ENCODE peak calls at places on chromosomes 6 and 20, in six cellular contexts. S is heart right ventricle, O is Peyer's patch, F is A549, N is mesenchymal stem cell, R is body of pancreas. M is an unnamed sample.

GRCh38 chr6:3088446-3088845 is 20.2 kb downstream of the RIPK1 start:
- DNase-seq in S (no peak), F (no peak), R (no peak), N (no peak), O (no peak), M (no peak)

GRCh38 chr6:134437376-134437775 is 119.5 kb upstream of the SGK1 start:
- DNase-seq in N (peak; percentile 61), R (no peak), O (no peak), S (no peak), F (peak; percentile 53), M (no peak)

GRCh38 chr6:130843575-130844320 is 16.5 kb downstream of the SMLR1 start:
- DNase-seq in N (peak; percentile 63), S (no peak), O (no peak), R (no peak), F (peak; percentile 18), M (peak; percentile 21)

GRCh38 chr20:49790077-49790798 is 22.4 kb upstream of the SLC9A8 start:
- DNase-seq in R (no peak), S (peak; percentile 40), F (peak; percentile 89), N (peak; percentile 77), O (peak; percentile 62), M (no peak)

GRCh38 chr6:123849406-123849805 is 45.7 kb downstream of the NKAIN2 start:
- DNase-seq in F (no peak), R (no peak), S (no peak), O (no peak), N (no peak), M (no peak)

GRCh38 chr20:48025661-48026060 is 240.4 kb upstream of the SULF2 start:
- DNase-seq in S (no peak), R (no peak), N (peak; percentile 67), F (no peak), O (no peak), M (no peak)

GRCh38 chr6:109174911-109175310 is 79.6 kb downstream of the CEP57L1 start:
- DNase-seq in R (no peak), O (no peak), N (no peak), S (no peak), F (no peak), M (no peak)

GRCh38 chr6:52887912-52888535 is 21.5 kb downstream of the GSTA3 start:
- DNase-seq in O (no peak), S (no peak), N (no peak), F (no peak), R (no peak), M (no peak)

GRCh38 chr6:90411292-90411781 is 114.7 kb upstream of the BACH2 start:
- DNase-seq in O (peak; percentile 65), S (no peak), R (no peak), N (no peak), F (peak; percentile 15), M (no peak)

GRCh38 chr20:61925555-61926252 is 140.0 kb downstream of the TAF4 start:
- DNase-seq in R (no peak), F (no peak), O (no peak), N (no peak), S (peak; percentile 4), M (peak; percentile 33)

GRCh38 chr20:3235661-3236324 is 3.2 kb downstream of the SLC4A11 start:
- DNase-seq in N (peak; percentile 16), S (no peak), O (no peak), R (no peak), F (no peak), M (no peak)

GRCh38 chr6:38283734-38284362 is 355.9 kb downstream of the BTBD9 start:
- DNase-seq in S (no peak), N (no peak), F (no peak), R (no peak), O (no peak), M (no peak)

GRCh38 chr20:49701313-49701731 is 12.4 kb downstream of the B4GALT5 start:
- DNase-seq in S (no peak), N (no peak), R (no peak), O (no peak), F (peak; percentile 86), M (no peak)

GRCh38 chr6:104682722-104683643 is 176.7 kb downstream of the HACE1 start:
- DNase-seq in O (peak; percentile 85), S (peak; percentile 59), N (peak; percentile 44), R (peak; percentile 53), F (peak; percentile 66), M (no peak)

GRCh38 chr6:4180653-4181255 is 45.4 kb upstream of the ECI2 start:
- DNase-seq in N (peak; percentile 28), F (peak; percentile 55), R (no peak), S (no peak), O (no peak), M (no peak)

GRCh38 chr20:2382833-2383232 is 2.1 kb downstream of the TGM6 start:
- DNase-seq in R (no peak), N (no peak), S (no peak), F (no peak), O (no peak), M (no peak)

GRCh38 chr6:156513504-156513903 is 263.7 kb upstream of the ARID1B start:
- DNase-seq in F (no peak), N (no peak), O (no peak), R (no peak), S (no peak), M (no peak)

GRCh38 chr6:149431905-149432775 is 32.1 kb downstream of the SUMO4 start:
- DNase-seq in F (peak; percentile 80), O (peak; percentile 97), R (peak; percentile 94), S (peak; percentile 87), N (peak; percentile 78), M (peak; percentile 97)

GRCh38 chr6:116158641-116159040 is 32.7 kb upstream of the COL10A1 start:
- DNase-seq in O (no peak), F (no peak), N (no peak), R (no peak), S (no peak), M (no peak)

GRCh38 chr6:3165631-3166534 is 8.5 kb upstream of the TUBB2A start:
- DNase-seq in F (no peak), O (no peak), R (no peak), N (peak; percentile 91), S (no peak), M (no peak)

GRCh38 chr6:117200067-117200466 is 65.3 kb upstream of the VGLL2 start:
- DNase-seq in R (no peak), F (no peak), N (no peak), S (no peak), O (no peak), M (no peak)

GRCh38 chr6:152952866-152953509 is 29.9 kb downstream of the FBXO5 start:
- DNase-seq in R (no peak), F (peak; percentile 44), N (peak; percentile 61), S (no peak), O (no peak), M (no peak)

GRCh38 chr6:34065470-34066283 is 80.2 kb downstream of the GRM4 start:
- DNase-seq in R (no peak), O (no peak), N (no peak), S (peak; percentile 61), F (no peak), M (no peak)

GRCh38 chr6:4958624-4959023 is 45.2 kb downstream of the RPP40 start:
- DNase-seq in F (no peak), N (no peak), O (no peak), R (no peak), S (no peak), M (no peak)

GRCh38 chr20:39986231-39986904 is 702.7 kb downstream of the MAFB start:
- DNase-seq in S (peak; percentile 55), F (peak; percentile 3), R (no peak), N (peak; percentile 95), O (peak; percentile 53), M (peak; percentile 24)

GRCh38 chr6:14944593-14944992 is 301.3 kb upstream of the JARID2 start:
- DNase-seq in R (no peak), O (no peak), F (no peak), N (no peak), S (no peak), M (no peak)

GRCh38 chr6:139442188-139442625 is 67.8 kb upstream of the CITED2 start:
- DNase-seq in F (no peak), R (no peak), O (no peak), N (no peak), S (no peak), M (no peak)

GRCh38 chr6:12474167-12475140 is 184.3 kb downstream of the EDN1 start:
- DNase-seq in F (no peak), S (no peak), O (peak; percentile 63), N (no peak), R (no peak), M (peak; percentile 17)

GRCh38 chr6:142395768-142396231 is 94.0 kb downstream of the ADGRG6 start:
- DNase-seq in N (peak; percentile 80), R (no peak), F (no peak), O (no peak), S (no peak), M (no peak)

GRCh38 chr6:41561931-41562632 is 15.9 kb downstream of the FOXP4 start:
- DNase-seq in R (no peak), O (no peak), F (no peak), N (no peak), S (no peak), M (no peak)
- H3K4me3 ChIP-seq in R (no peak overlapping the region), O (no peak overlapping the region), F (no peak overlapping the region), N (no peak overlapping the region), S (no peak overlapping the region), M (no peak overlapping the region)

DNA sequence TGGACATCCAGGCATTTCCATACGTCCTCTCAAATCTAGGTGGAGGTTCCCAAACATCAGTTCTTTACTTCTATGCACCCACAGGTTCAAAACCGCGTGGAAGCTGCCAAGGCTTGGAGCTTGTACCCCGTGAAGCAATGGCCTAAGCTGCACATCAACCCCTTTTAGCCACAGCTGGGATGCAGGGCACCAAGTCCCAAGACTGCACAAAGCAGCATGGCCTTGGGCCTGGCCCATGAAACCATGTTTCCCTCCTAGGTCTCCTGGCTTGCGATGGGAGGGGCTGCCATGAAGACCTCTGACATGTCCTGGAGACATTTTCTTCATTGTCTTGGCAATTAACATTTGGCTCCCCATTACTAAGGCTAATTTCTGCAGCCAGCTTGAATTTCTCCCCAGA is 88.9 kb upstream of the CBLN4 start:
- DNase-seq in S (no peak), N (no peak), F (no peak), O (no peak), R (no peak), M (no peak)
- H3K9me3 ChIP-seq in S (peaks cover 14% of the 10 kb centered on the region), N (peaks cover 27% of the 10 kb centered on the region), F (peaks cover 3% of the 10 kb centered on the region), O (no peaks in the 10 kb centered on the region), R (peaks cover 12% of the 10 kb centered on the region), M (peaks cover 16% of the 10 kb centered on the region)

GRCh38 chr20:44208165-44208564 is 2.4 kb downstream of the OSER1 start:
- DNase-seq in O (no peak), S (no peak), R (no peak), N (no peak), F (no peak), M (no peak)
- H3K4me1 ChIP-seq in O (no peaks in the 10 kb centered on the region), S (no peaks in the 10 kb centered on the region), R (peaks cover 53% of the 10 kb centered on the region), N (peaks cover 9% of the 10 kb centered on the region), F (peaks cover 58% of the 10 kb centered on the region), M (peaks cover 46% of the 10 kb centered on the region)

DNA sequence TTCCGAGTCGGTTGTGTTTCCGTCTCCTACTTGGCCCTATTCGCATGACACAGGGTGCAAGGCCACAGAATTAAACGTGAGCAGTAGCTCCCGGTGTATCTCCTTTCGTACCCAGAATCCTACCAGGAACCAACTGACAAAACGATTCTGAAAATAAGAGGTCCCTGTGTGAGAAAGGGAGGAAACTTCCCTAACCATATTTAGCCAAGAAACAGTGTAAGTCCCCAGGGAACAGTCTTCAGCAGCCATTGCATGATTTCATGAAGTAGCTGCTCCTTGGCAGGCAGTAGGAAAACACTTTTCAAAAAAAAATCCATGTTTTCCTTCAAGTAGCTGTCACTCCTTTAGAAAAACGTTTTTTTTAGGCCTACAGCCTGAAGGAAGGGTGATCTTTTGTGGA is 46.9 kb downstream of the PDE10A start:
- DNase-seq in O (no peak), F (no peak), S (no peak), N (peak; percentile 58), R (no peak), M (no peak)
- H3K4me3 ChIP-seq in O (no peak overlapping the region), F (no peak overlapping the region), S (peak overlapping the region; percentile 36), N (peak overlapping the region; percentile 73), R (no peak overlapping the region), M (no peak overlapping the region)

M was measured in mucosa of descending colon.